ENCODE peak calls at places on chromosome 2, in four cellular contexts. J is PC-3, R is MM.1S, L is HCT116. F is an unnamed sample.

GRCh38 chr2:28684142-28684858 is 67.3 kb upstream of the PPP1CB start:
- DNase-seq in J (no peak), L (no peak), R (no peak), F (no peak)

GRCh38 chr2:217958889-217959235 is 43.9 kb downstream of the TNS1 start:
- DNase-seq in J (no peak), R (no peak), L (no peak), F (no peak)

GRCh38 chr2:217195658-217196446 is 336.0 kb upstream of the TNP1 start:
- DNase-seq in L (no peak), R (no peak), J (no peak), F (no peak)

GRCh38 chr2:88845772-88846661 is 154.5 kb downstream of the RPIA start:
- DNase-seq in J (no peak), L (no peak), R (no peak), F (no peak)

GRCh38 chr2:138491495-138491862 is 10.1 kb upstream of the SPOPL start:
- DNase-seq in R (no peak), J (no peak), L (no peak), F (no peak)

GRCh38 chr2:96083064-96083889 is 33.1 kb downstream of the ADRA2B start:
- DNase-seq in L (no peak), R (no peak), J (no peak), F (no peak)

GRCh38 chr2:169767243-169767888 is 31.3 kb upstream of the SSB start:
- DNase-seq in J (peak), L (peak), R (peak), F (peak)

GRCh38 chr2:61887684-61888303 is 662 bp downstream of the CCT4 start:
- DNase-seq in L (no peak), J (peak), R (peak), F (peak)

GRCh38 chr2:30201990-30202389 is 29.3 kb upstream of the LBH start:
- DNase-seq in J (no peak), L (no peak), R (no peak), F (peak)

GRCh38 chr2:65062843-65063242 is 6.6 kb downstream of the CEP68 start:
- DNase-seq in J (no peak), L (no peak), R (no peak), F (peak)

GRCh38 chr2:146821836-146822316 is 1023.0 kb upstream of the ACVR2A start:
- DNase-seq in R (no peak), L (no peak), J (peak), F (peak)

DNA sequence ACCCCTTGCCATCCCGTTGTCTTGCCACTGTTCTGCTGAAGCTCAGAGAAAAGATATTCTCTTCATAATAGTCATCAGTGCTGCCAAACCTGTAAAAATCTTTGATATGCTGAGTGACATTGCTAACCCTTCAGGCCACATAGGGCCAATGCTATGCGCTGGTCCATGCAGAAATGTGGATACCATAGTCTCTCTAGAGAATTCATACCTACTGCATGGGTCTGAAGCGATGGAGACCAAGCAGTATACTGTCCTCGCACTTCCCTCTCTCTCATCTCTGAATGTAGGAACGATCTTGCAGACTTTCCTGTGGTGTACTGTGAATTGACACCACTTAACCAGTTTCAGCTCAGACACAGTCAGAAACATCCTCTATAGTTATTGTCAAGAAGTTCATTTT is 17.9 kb upstream of the ANKRD44 start:
- DNase-seq in L (no peak), R (no peak), J (no peak), F (no peak)
- TF ChIP-seq EZH2 in L (no peak), R (no peak), J (no peak), F (no peak)

GRCh38 chr2:184155791-184156190 is 442.5 kb upstream of the ZNF804A start:
- DNase-seq in J (no peak), L (no peak), R (no peak), F (no peak)
- TF ChIP-seq EZH2phosphoT487 in J (no peak), L (no peak), R (no peak), F (no peak)

DNA sequence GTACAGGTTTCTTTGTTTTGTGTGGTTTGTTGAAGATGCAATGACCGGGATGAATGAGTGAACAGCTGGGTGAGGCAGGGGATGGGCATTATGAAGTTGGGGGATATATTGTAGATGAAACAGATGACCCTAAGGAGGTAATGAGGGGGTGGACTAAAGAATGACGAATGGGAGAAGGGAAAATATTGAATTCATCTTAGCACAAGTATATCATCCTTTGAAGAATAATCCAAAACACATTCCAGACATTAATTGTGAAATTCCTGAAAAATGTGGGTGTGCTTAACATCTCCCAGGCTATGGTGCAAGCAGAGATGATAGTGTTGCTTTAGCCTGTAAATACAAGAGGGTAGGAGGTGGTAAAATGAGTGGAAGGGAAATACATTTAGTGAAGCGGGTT is 5.8 kb downstream of the CRIM1 start:
- DNase-seq in R (no peak), J (no peak), L (no peak), F (peak)
- H3K27ac ChIP-seq in R (no peak), J (no peak), L (no peak), F (peak)

DNA sequence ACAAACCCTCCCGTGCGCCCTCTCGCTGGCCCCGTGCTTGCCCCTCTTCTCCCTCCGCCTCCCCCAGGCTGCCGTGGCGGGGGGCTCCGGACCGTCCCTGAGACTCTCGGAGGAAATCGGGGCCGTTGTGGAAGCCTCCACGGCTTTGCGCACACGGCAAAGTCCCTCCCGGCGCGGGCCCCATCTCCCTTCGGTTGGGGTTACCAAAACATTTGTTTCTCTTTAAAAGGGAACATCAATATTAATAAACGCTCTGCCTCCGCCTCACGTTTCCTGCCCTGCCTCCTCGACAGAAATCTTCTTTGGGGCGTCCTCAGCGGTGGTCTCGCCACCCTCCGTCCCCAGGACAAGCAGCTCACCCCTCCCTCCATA is 3.8 kb downstream of the PAX3 start:
- DNase-seq in J (no peak), R (no peak), L (no peak), F (no peak)
- TF ChIP-seq EZH2 in J (no peak), R (no peak), L (no peak), F (peak)

GRCh38 chr2:10149684-10150083 is 27.1 kb downstream of the RRM2 start:
- DNase-seq in R (no peak), L (no peak), J (no peak), F (no peak)
- TF ChIP-seq EZH2phosphoT487 in R (no peak), L (no peak), J (no peak), F (no peak)

GRCh38 chr2:43073373-43073772 is 153.0 kb downstream of the ZFP36L2 start:
- DNase-seq in R (no peak), J (peak), L (no peak), F (peak)
- H3K27ac ChIP-seq in R (no peak), J (peak), L (no peak), F (peak)

GRCh38 chr2:98087447-98088065 is 589 bp downstream of the VWA3B start:
- DNase-seq in J (no peak), L (no peak), R (no peak), F (peak)
- TF ChIP-seq EZH2 in J (no peak), L (no peak), R (no peak), F (no peak)

DNA sequence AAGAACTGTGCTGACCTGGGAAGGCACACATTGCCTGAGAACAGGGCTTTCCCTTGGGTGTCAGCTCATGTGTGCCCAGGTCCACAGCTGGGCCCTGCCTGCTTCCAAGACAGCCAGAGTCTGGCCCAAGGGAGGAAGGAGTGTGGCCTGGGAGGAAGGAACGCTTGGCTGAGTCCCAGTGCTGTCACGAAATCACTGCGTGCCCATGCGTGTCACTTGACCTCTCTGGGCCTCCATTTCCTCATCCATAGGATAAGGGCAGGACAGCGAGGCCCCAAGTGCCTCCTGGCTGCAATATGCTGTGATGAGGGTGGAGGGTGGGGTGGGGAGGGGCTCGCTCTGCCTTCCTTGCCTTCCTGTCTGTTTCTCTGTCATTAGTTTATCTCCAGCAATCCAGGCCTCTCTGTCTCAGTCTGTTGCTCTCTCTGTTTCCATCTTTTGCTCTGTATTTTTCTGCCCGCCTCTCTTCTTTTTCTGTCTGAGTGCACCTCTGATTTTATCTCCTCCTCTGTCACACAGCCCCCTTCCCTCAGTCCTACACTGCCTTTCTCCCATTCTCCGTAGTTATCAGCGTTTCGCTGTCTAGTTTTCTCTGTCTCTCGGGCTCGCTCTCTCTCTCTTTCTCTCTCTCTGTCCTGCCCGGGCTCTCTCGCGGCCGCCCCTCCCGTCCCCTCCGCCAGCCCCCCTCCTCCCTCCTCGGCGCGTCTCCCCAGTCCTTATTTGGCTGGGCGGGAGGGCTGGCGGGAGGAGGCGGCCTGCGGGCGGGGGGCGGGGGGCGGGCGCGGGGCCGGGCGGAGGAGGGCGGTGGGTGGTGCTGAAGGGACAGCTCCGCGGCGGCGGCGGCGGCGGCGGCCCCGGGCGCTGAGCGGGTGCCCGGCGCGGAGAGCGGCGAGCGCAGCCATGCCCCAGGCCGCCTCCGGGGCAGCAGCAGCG is at the start of gene KCNK3:
- DNase-seq in L (no peak), J (no peak), R (no peak), F (peak)
- TF ChIP-seq EZH2phosphoT487 in L (no peak), J (no peak), R (no peak), F (no peak)

DNA sequence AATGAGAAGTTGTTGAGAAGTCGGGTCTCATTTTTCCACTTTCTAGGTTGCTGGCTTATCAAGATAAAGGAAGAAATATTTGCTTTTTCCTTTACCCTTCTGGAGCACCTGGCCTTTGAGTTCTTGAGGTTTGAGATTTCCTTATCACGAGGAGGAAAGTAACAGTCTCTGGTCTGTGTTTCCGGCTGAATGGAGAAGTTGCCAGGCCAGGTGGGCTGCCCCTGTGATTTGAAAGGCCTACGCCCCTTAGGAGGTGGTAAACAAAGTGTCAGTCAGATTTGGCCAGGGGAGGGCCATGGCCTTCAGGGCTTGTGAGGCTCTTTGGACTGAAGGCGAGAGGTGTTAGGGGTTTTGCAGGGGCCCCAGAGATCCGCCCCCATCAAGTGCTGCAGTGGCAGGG is 156.7 kb upstream of the HAAO start:
- DNase-seq in L (no peak), J (no peak), R (peak), F (no peak)
- H3K27ac ChIP-seq in L (no peak), J (no peak), R (no peak), F (no peak)

F was measured in GM23248.